ENCODE peak calls at places on chromosomes 6 and 20, in nine cellular contexts. W, J, U, P, F, C, Q, R and Z are unnamed samples.

GRCh38 chr6:135665935-135666334 is 168.4 kb upstream of the AHI1 start:
- DNase-seq in W (no peak), J (no peak), U (no peak), P (no peak), F (no peak), C (no peak), Q (no peak), R (no peak), Z (no peak)

GRCh38 chr6:146912730-146913680 is 291.2 kb upstream of the STXBP5 start:
- DNase-seq in W (no peak), J (no peak), U (no peak), P (no peak), F (no peak), C (no peak), Q (no peak), R (no peak), Z (no peak)

GRCh38 chr6:163942790-163943189 is 528.3 kb downstream of the QKI start:
- DNase-seq in W (no peak), J (no peak), U (no peak), P (no peak), F (no peak), C (no peak), Q (no peak), R (no peak), Z (no peak)

GRCh38 chr6:145147981-145148380 is 587.3 kb downstream of the EPM2A start:
- DNase-seq in W (no peak), J (no peak), U (no peak), P (no peak), F (no peak), C (no peak), Q (no peak), R (no peak), Z (no peak)

GRCh38 chr20:51660741-51661608 is 107.2 kb downstream of the ATP9A start:
- DNase-seq in W (no peak), J (no peak), U (no peak), P (no peak), F (no peak), C (peak; percentile 68), Q (no peak), R (no peak), Z (no peak)

GRCh38 chr6:141421378-141421777 is 711.3 kb upstream of the GJE1 start:
- DNase-seq in W (no peak), J (no peak), U (no peak), P (no peak), F (no peak), C (no peak), Q (no peak), R (no peak), Z (no peak)

GRCh38 chr6:6694825-6695710 is 106.5 kb downstream of the LY86 start:
- DNase-seq in W (peak; percentile 37), J (no peak), U (peak; percentile 31), P (peak; percentile 60), F (peak; percentile 56), C (no peak), Q (peak; percentile 57), R (no peak), Z (no peak)

GRCh38 chr6:162621246-162621645 is 106.3 kb downstream of the PRKN start:
- DNase-seq in W (no peak), J (peak; percentile 45), U (no peak), P (no peak), F (no peak), C (peak; percentile 42), Q (no peak), R (no peak), Z (no peak)

GRCh38 chr6:73878403-73878802 is 182.4 kb downstream of the CD109 start:
- DNase-seq in W (no peak), J (no peak), U (no peak), P (no peak), F (no peak), C (no peak), Q (no peak), R (no peak), Z (no peak)

GRCh38 chr6:148251891-148252290 is 90.7 kb upstream of the SASH1 start:
- DNase-seq in W (no peak), J (no peak), U (no peak), P (no peak), F (no peak), C (no peak), Q (no peak), R (no peak), Z (no peak)

GRCh38 chr6:124203812-124204167 is 400.1 kb downstream of the NKAIN2 start:
- DNase-seq in W (no peak), J (no peak), U (no peak), P (no peak), F (no peak), C (no peak), Q (no peak), R (no peak), Z (no peak)

GRCh38 chr6:63637865-63638445 is 2.4 kb downstream of the PHF3 start:
- DNase-seq in W (no peak), J (no peak), U (no peak), P (no peak), F (no peak), C (no peak), Q (no peak), R (no peak), Z (no peak)

GRCh38 chr6:64685401-64685800 is 1021.6 kb downstream of the EYS start:
- DNase-seq in W (no peak), J (no peak), U (no peak), P (no peak), F (no peak), C (no peak), Q (no peak), R (no peak), Z (no peak)

GRCh38 chr20:55701467-55701866 is 303.9 kb downstream of the CBLN4 start:
- DNase-seq in W (no peak), J (no peak), U (no peak), P (no peak), F (no peak), C (no peak), Q (no peak), R (no peak), Z (no peak)

GRCh38 chr6:25286891-25287290 is 7.7 kb downstream of the CARMIL1 start:
- DNase-seq in W (no peak), J (no peak), U (no peak), P (no peak), F (no peak), C (no peak), Q (no peak), R (no peak), Z (no peak)

GRCh38 chr6:14876778-14877613 is 368.9 kb upstream of the JARID2 start:
- DNase-seq in W (no peak), J (no peak), U (no peak), P (no peak), F (no peak), C (no peak), Q (no peak), R (peak; percentile 95), Z (no peak)

GRCh38 chr6:163827157-163827556 is 412.6 kb downstream of the QKI start:
- DNase-seq in W (no peak), J (no peak), U (no peak), P (no peak), F (no peak), C (no peak), Q (no peak), R (no peak), Z (no peak)

GRCh38 chr6:145809211-145809610 is 5.4 kb downstream of the FBXO30 start:
- DNase-seq in W (no peak), J (no peak), U (no peak), P (no peak), F (no peak), C (no peak), Q (no peak), R (no peak), Z (no peak)

DNA sequence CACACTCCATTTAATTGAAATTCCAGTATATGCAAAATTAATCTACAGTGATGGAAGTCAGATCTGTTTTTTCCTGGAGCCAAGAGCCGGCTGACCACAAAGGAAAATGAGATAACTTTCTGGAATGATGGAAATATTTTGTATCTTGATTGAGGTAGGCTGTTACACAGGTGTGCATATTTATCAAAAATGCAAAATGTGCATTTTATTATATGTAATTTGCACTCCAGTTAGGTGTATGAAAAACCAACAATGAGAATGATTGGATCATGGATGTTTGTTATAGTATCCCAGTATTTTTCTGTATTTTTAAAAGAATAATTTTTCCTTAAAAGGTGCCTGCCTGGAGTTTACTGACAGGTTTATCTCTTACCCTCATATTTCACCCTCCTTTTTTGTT is 242.0 kb upstream of the JAG1 start:
- DNase-seq in W (no peak), J (no peak), U (no peak), P (no peak), F (no peak), C (no peak), Q (no peak), R (no peak), Z (no peak)
- H3K27me3 ChIP-seq in W (no peaks in the 10 kb centered on the region), J (no peaks in the 10 kb centered on the region), U (no peaks in the 10 kb centered on the region), P (no peaks in the 10 kb centered on the region), F (no peaks in the 10 kb centered on the region), C (no peaks in the 10 kb centered on the region), Q (no peaks in the 10 kb centered on the region), R (no peaks in the 10 kb centered on the region), Z (no peaks in the 10 kb centered on the region)

GRCh38 chr6:36839819-36840379 is 655 bp upstream of the CPNE5 start:
- DNase-seq in W (peak; percentile 89), J (no peak), U (no peak), P (peak; percentile 69), F (no peak), C (peak; percentile 87), Q (no peak), R (no peak), Z (no peak)
- TF ChIP-seq CTCF in W (peak; percentile 5), J (peak; percentile 25), U (peak; percentile 5), P (peak; percentile 7), F (no peak), C (peak; percentile 43), Q (no peak), R (peak; percentile 13), Z (peak; percentile 23)

GRCh38 chr20:35283441-35284266 is 918 bp downstream of the EIF6 start:
- DNase-seq in W (peak; percentile 67), J (no peak), U (no peak), P (no peak), F (no peak), C (no peak), Q (no peak), R (no peak), Z (no peak)
- TF ChIP-seq EP300 in W (no peak), J (no peak), U (no peak), P (no peak), F (no peak), C (no peak), Q (no peak), R (no peak), Z (no peak)

GRCh38 chr6:160273196-160273595 is 14.6 kb upstream of the SLC22A2 start:
- DNase-seq in W (no peak), J (no peak), U (no peak), P (no peak), F (no peak), C (no peak), Q (no peak), R (no peak), Z (no peak)
- H3K27me3 ChIP-seq in W (peaks cover 36% of the 10 kb centered on the region), J (no peaks in the 10 kb centered on the region), U (no peaks in the 10 kb centered on the region), P (no peaks in the 10 kb centered on the region), F (no peaks in the 10 kb centered on the region), C (peaks cover 48% of the 10 kb centered on the region), Q (no peaks in the 10 kb centered on the region), R (no peaks in the 10 kb centered on the region), Z (no peaks in the 10 kb centered on the region)

GRCh38 chr20:7399575-7399974 is 540.7 kb downstream of the HAO1 start:
- DNase-seq in W (no peak), J (no peak), U (no peak), P (no peak), F (no peak), C (no peak), Q (no peak), R (no peak), Z (no peak)

GRCh38 chr20:7399114-7399513 is 541.1 kb downstream of the HAO1 start:
- DNase-seq in W (no peak), J (no peak), U (no peak), P (no peak), F (no peak), C (no peak), Q (no peak), R (no peak), Z (no peak)
- TF ChIP-seq CTCF in W (no peak), J (no peak), U (no peak), P (no peak), F (no peak), C (no peak), Q (no peak), R (no peak), Z (no peak)